ENCODE peak calls at places on chromosomes 16 and 17, in six cellular contexts. E is HT1080, W is GOT3, Z is bronchial epithelial cell, G is T-helper 2 cell, C is HTR-8/SVneo. F is an unnamed sample.

GRCh38 chr17:42853004-42853403 is 2.0 kb downstream of the AOC3 start:
- DNase-seq in C (no peak), G (no peak), W (no peak), Z (no peak), E (no peak), F (no peak)

GRCh38 chr16:55142405-55142804 is 181.6 kb upstream of the IRX6 start:
- DNase-seq in W (no peak), E (no peak), Z (no peak), G (no peak), C (no peak), F (no peak)

GRCh38 chr16:21277927-21278706 is at the start of gene CRYM:
- DNase-seq in E (no peak), Z (peak), G (peak), C (peak), W (no peak), F (peak)

GRCh38 chr17:78789663-78790181 is 7.6 kb upstream of the CYTH1 start:
- DNase-seq in G (peak), E (no peak), C (no peak), Z (peak), W (no peak), F (no peak)

GRCh38 chr16:11497851-11498289 is 88.8 kb downstream of the LITAF start:
- DNase-seq in Z (peak), G (no peak), C (no peak), W (no peak), E (peak), F (peak)

GRCh38 chr16:19683453-19684236 is 34.4 kb downstream of the KNOP1 start:
- DNase-seq in E (no peak), C (no peak), Z (no peak), W (no peak), G (no peak), F (no peak)

GRCh38 chr16:69890114-69890890 is 60.8 kb upstream of the CLEC18A start:
- DNase-seq in E (no peak), W (no peak), Z (peak), C (no peak), G (no peak), F (peak)

GRCh38 chr17:78971764-78972506 is 7.8 kb downstream of the LGALS3BP start:
- DNase-seq in G (no peak), Z (no peak), C (no peak), E (no peak), W (no peak), F (no peak)

GRCh38 chr17:59431606-59432005 is 100.2 kb downstream of the YPEL2 start:
- DNase-seq in E (no peak), G (no peak), W (no peak), C (no peak), Z (no peak), F (no peak)

GRCh38 chr17:80899402-80900268 is 92.0 kb upstream of the CHMP6 start:
- DNase-seq in C (peak), W (no peak), E (peak), G (peak), Z (peak), F (no peak)

GRCh38 chr16:546909-547770 is 13.1 kb upstream of the PRR35 start:
- DNase-seq in G (peak), W (no peak), C (no peak), Z (no peak), E (no peak), F (no peak)

GRCh38 chr17:48002920-48003685 is 32.2 kb downstream of the CDK5RAP3 start:
- DNase-seq in Z (no peak), C (no peak), G (no peak), E (no peak), W (no peak), F (peak)

GRCh38 chr17:81512560-81512983 is at the start of gene ACTG1:
- DNase-seq in W (peak), C (peak), G (peak), Z (peak), E (peak), F (peak)

GRCh38 chr17:76276461-76277299 is 11.5 kb downstream of the UBALD2 start:
- DNase-seq in W (no peak), C (no peak), G (no peak), Z (peak), E (no peak), F (peak)

GRCh38 chr16:67170168-67170947 is at the start of gene NOL3:
- DNase-seq in Z (peak), C (peak), G (no peak), E (peak), W (peak), F (peak)

GRCh38 chr17:49589556-49589885 is 13.8 kb downstream of the NXPH3 start:
- DNase-seq in Z (no peak), W (no peak), E (no peak), C (no peak), G (no peak), F (no peak)

GRCh38 chr17:75922963-75923874 is 17.6 kb downstream of the FBF1 start:
- DNase-seq in W (no peak), G (no peak), E (no peak), Z (no peak), C (no peak), F (no peak)

GRCh38 chr17:29771561-29771960 is 148.8 kb upstream of the CORO6 start:
- DNase-seq in C (no peak), Z (no peak), E (no peak), W (no peak), G (no peak), F (no peak)

GRCh38 chr16:29662729-29663019 is 373 bp upstream of the SPN start:
- DNase-seq in C (no peak), W (no peak), G (peak), E (no peak), Z (no peak), F (no peak)

GRCh38 chr17:8125196-8125946 is 1.5 kb upstream of the HES7 start:
- DNase-seq in Z (peak), G (peak), W (peak), C (peak), E (peak), F (peak)

GRCh38 chr17:9874722-9875121 is 30.3 kb downstream of the RCVRN start:
- DNase-seq in C (no peak), W (no peak), E (no peak), Z (no peak), G (no peak), F (no peak)

GRCh38 chr17:36515837-36516236 is 18.8 kb downstream of the MYO19 start:
- DNase-seq in C (no peak), Z (no peak), E (no peak), G (no peak), W (no peak), F (no peak)

GRCh38 chr16:4391635-4392381 is 20.2 kb downstream of the VASN start:
- DNase-seq in E (no peak), C (no peak), Z (no peak), G (no peak), W (no peak), F (no peak)

GRCh38 chr17:64332502-64332901 is 58.2 kb downstream of the PECAM1 start:
- DNase-seq in E (no peak), C (no peak), Z (no peak), W (no peak), G (no peak), F (no peak)

GRCh38 chr17:16918443-16918842 is 53.5 kb downstream of the TNFRSF13B start:
- DNase-seq in W (no peak), C (no peak), G (no peak), E (no peak), Z (no peak), F (no peak)

GRCh38 chr17:78294356-78294755 is 62.9 kb downstream of the TMEM235 start:
- DNase-seq in G (no peak), W (no peak), E (no peak), C (no peak), Z (no peak), F (no peak)

GRCh38 chr16:89910717-89911354 is 7.8 kb upstream of the MC1R start:
- DNase-seq in Z (no peak), C (no peak), E (no peak), G (no peak), W (no peak), F (no peak)

GRCh38 chr17:57424777-57425188 is 168.5 kb downstream of the MSI2 start:
- DNase-seq in Z (peak), E (peak), C (peak), W (no peak), G (no peak), F (peak)

GRCh38 chr16:29675811-29676643 is 3.0 kb upstream of the QPRT start:
- DNase-seq in G (no peak), C (peak), E (no peak), Z (peak), W (no peak), F (peak)

GRCh38 chr17:78010759-78011158 is 52.3 kb downstream of the TNRC6C start:
- DNase-seq in G (no peak), Z (no peak), W (no peak), C (no peak), E (no peak), F (no peak)